ENCODE peak calls at places on chromosomes 2 and 18, in eight cellular contexts. D, L, P, U, E, J, Z and O are unnamed samples. For H3K4me1, the result is how much of the 10 kb centered on the place peaks cover.

GRCh38 chr2:104889261-104890091 is 35.6 kb downstream of the POU3F3 start:
- DNase-seq in D (peak), L (no peak), P (no peak), U (no peak), E (no peak), J (no peak), Z (no peak), O (no peak)

GRCh38 chr2:217466104-217466503 is 536.7 kb downstream of the TNS1 start:
- DNase-seq in D (no peak), L (no peak), P (no peak), U (peak), E (no peak), J (no peak), Z (no peak), O (no peak)

GRCh38 chr2:238771193-238771592 is 76.7 kb upstream of the TWIST2 start:
- DNase-seq in D (no peak), L (peak), P (no peak), U (peak), E (no peak), J (no peak), Z (peak), O (no peak)

GRCh38 chr2:136361521-136361920 is 243.6 kb upstream of the CXCR4 start:
- DNase-seq in D (no peak), L (no peak), P (no peak), U (no peak), E (no peak), J (no peak), Z (no peak), O (no peak)

GRCh38 chr2:24920813-24921441 is 890 bp upstream of the ADCY3 start:
- DNase-seq in D (no peak), L (no peak), P (no peak), U (peak), E (no peak), J (no peak), Z (no peak), O (no peak)

GRCh38 chr2:120992791-120993555 is 257.3 kb downstream of the GLI2 start:
- DNase-seq in D (no peak), L (no peak), P (no peak), U (no peak), E (no peak), J (no peak), Z (no peak), O (no peak)

GRCh38 chr2:14678754-14679153 is 46.2 kb downstream of the LRATD1 start:
- DNase-seq in D (no peak), L (peak), P (no peak), U (no peak), E (no peak), J (no peak), Z (peak), O (no peak)

GRCh38 chr18:48408727-48409590 is at the start of gene ZBTB7C:
- DNase-seq in D (peak), L (no peak), P (peak), U (peak), E (no peak), J (peak), Z (peak), O (peak)

GRCh38 chr2:219522111-219523030 is 8.1 kb downstream of the ASIC4 start:
- DNase-seq in D (no peak), L (peak), P (no peak), U (peak), E (no peak), J (no peak), Z (peak), O (peak)

GRCh38 chr18:49304746-49305145 is 155.7 kb downstream of the DYM start:
- DNase-seq in D (no peak), L (no peak), P (no peak), U (no peak), E (no peak), J (no peak), Z (no peak), O (no peak)

GRCh38 chr18:3048820-3049349 is 35.9 kb upstream of the LPIN2 start:
- DNase-seq in D (no peak), L (no peak), P (no peak), U (no peak), E (no peak), J (no peak), Z (no peak), O (no peak)

GRCh38 chr18:25147878-25148488 is 204.0 kb downstream of the ZNF521 start:
- DNase-seq in D (no peak), L (no peak), P (no peak), U (no peak), E (no peak), J (no peak), Z (no peak), O (no peak)

GRCh38 chr18:23225518-23225917 is 90.2 kb downstream of the CABLES1 start:
- DNase-seq in D (no peak), L (peak), P (no peak), U (no peak), E (no peak), J (no peak), Z (peak), O (no peak)

GRCh38 chr2:225501022-225501421 is 101.5 kb downstream of the NYAP2 start:
- DNase-seq in D (no peak), L (no peak), P (no peak), U (no peak), E (no peak), J (no peak), Z (no peak), O (no peak)

GRCh38 chr2:117941693-117942092 is 72.2 kb downstream of the CCDC93 start:
- DNase-seq in D (no peak), L (no peak), P (no peak), U (no peak), E (no peak), J (no peak), Z (peak), O (no peak)

GRCh38 chr2:1136071-1136470 is 185.4 kb downstream of the SNTG2 start:
- DNase-seq in D (no peak), L (peak), P (no peak), U (peak), E (no peak), J (no peak), Z (peak), O (no peak)

GRCh38 chr2:128440666-128441340 is 122.1 kb upstream of the HS6ST1 start:
- DNase-seq in D (peak), L (no peak), P (peak), U (no peak), E (no peak), J (no peak), Z (no peak), O (peak)

GRCh38 chr2:135664623-135665068 is 77.0 kb upstream of the UBXN4 start:
- DNase-seq in D (no peak), L (no peak), P (no peak), U (no peak), E (no peak), J (no peak), Z (peak), O (no peak)

GRCh38 chr2:186059096-186059495 is 320.5 kb downstream of the FSIP2 start:
- DNase-seq in D (no peak), L (peak), P (peak), U (no peak), E (no peak), J (no peak), Z (peak), O (no peak)

GRCh38 chr18:33369711-33370449 is 70.6 kb downstream of the CCDC178 start:
- DNase-seq in D (no peak), L (no peak), P (peak), U (no peak), E (no peak), J (no peak), Z (no peak), O (no peak)

GRCh38 chr18:42174909-42175308 is 219.9 kb downstream of the PIK3C3 start:
- DNase-seq in D (no peak), L (no peak), P (no peak), U (peak), E (no peak), J (no peak), Z (peak), O (no peak)

GRCh38 chr2:196473617-196474016 is 165.9 kb upstream of the CCDC150 start:
- DNase-seq in D (no peak), L (no peak), P (no peak), U (no peak), E (no peak), J (no peak), Z (no peak), O (no peak)

GRCh38 chr2:66717491-66717890 is 282.6 kb downstream of the MEIS1 start:
- DNase-seq in D (no peak), L (peak), P (no peak), U (no peak), E (no peak), J (no peak), Z (no peak), O (no peak)

GRCh38 chr2:79040967-79041582 is 15.6 kb downstream of the REG3G start:
- DNase-seq in D (no peak), L (no peak), P (peak), U (peak), E (no peak), J (no peak), Z (peak), O (no peak)

GRCh38 chr2:225616372-225616771 is 216.9 kb downstream of the NYAP2 start:
- DNase-seq in D (no peak), L (no peak), P (no peak), U (no peak), E (no peak), J (no peak), Z (no peak), O (no peak)

GRCh38 chr2:53859354-53860159 is at the start of gene GPR75:
- DNase-seq in D (peak), L (peak), P (peak), U (peak), E (no peak), J (peak), Z (peak), O (peak)

GRCh38 chr2:129061079-129061785 is 742.6 kb upstream of the HS6ST1 start:
- DNase-seq in D (no peak), L (peak), P (no peak), U (no peak), E (no peak), J (no peak), Z (peak), O (no peak)

GRCh38 chr2:235634435-235635152 is 140.8 kb downstream of the AGAP1 start:
- DNase-seq in D (no peak), L (no peak), P (no peak), U (no peak), E (no peak), J (no peak), Z (peak), O (no peak)

GRCh38 chr2:191218292-191218898 is 26.8 kb upstream of the MYO1B start:
- DNase-seq in D (peak), L (peak), P (peak), U (peak), E (no peak), J (no peak), Z (peak), O (peak)

GRCh38 chr2:147846382-147847081 is 1.7 kb downstream of the ACVR2A start:
- DNase-seq in D (no peak), L (peak), P (no peak), U (no peak), E (no peak), J (no peak), Z (peak), O (no peak)

GRCh38 chr2:17482651-17483050 is 35.6 kb downstream of the RAD51AP2 start:
- DNase-seq in D (no peak), L (peak), P (no peak), U (no peak), E (no peak), J (no peak), Z (no peak), O (no peak)

GRCh38 chr2:233990261-233990798 is 60.2 kb upstream of the SPP2 start:
- DNase-seq in D (no peak), L (no peak), P (no peak), U (no peak), E (peak), J (no peak), Z (no peak), O (no peak)

GRCh38 chr2:36507408-36507812 is 90.6 kb downstream of the FEZ2 start:
- DNase-seq in D (peak), L (peak), P (peak), U (peak), E (peak), J (no peak), Z (peak), O (peak)

GRCh38 chr2:86037141-86037794 is 68.4 kb downstream of the POLR1A start:
- DNase-seq in D (peak), L (peak), P (peak), U (no peak), E (no peak), J (peak), Z (peak), O (peak)

GRCh38 chr2:156087875-156088274 is 244.6 kb downstream of the NR4A2 start:
- DNase-seq in D (no peak), L (no peak), P (no peak), U (no peak), E (no peak), J (no peak), Z (peak), O (no peak)

GRCh38 chr2:216799873-216800421 is 59.9 kb downstream of the TNP1 start:
- DNase-seq in D (peak), L (peak), P (no peak), U (no peak), E (no peak), J (no peak), Z (peak), O (no peak)

GRCh38 chr18:23380001-23380550 is 73.0 kb upstream of the RIOK3 start:
- DNase-seq in D (no peak), L (no peak), P (no peak), U (peak), E (no peak), J (peak), Z (no peak), O (no peak)

GRCh38 chr18:80190311-80190710 is 57.0 kb downstream of the PARD6G start:
- DNase-seq in D (no peak), L (no peak), P (no peak), U (no peak), E (no peak), J (no peak), Z (no peak), O (no peak)

GRCh38 chr2:30217644-30218361 is 13.5 kb upstream of the LBH start:
- DNase-seq in D (peak), L (no peak), P (peak), U (no peak), E (no peak), J (peak), Z (no peak), O (peak)
- H3K4me3 ChIP-seq in D (no peak), L (no peak), P (no peak), U (no peak), E (no peak), J (no peak), Z (no peak), O (no peak)

GRCh38 chr18:59671533-59671932 is 25.7 kb downstream of the CCBE1 start:
- DNase-seq in D (no peak), L (no peak), P (no peak), U (peak), E (no peak), J (no peak), Z (no peak), O (no peak)
- H3K27ac ChIP-seq in D (no peak), L (no peak), P (no peak), U (no peak), E (no peak), J (no peak), Z (no peak), O (no peak)

GRCh38 chr2:237487496-237487895 is 445 bp downstream of the MLPH start:
- DNase-seq in D (no peak), L (no peak), P (peak), U (no peak), E (no peak), J (no peak), Z (no peak), O (no peak)
- H3K4me1 ChIP-seq in D (under half), L (under half), P (half or more), U (under half), E (under half), J (under half), Z (under half), O (under half)

DNA sequence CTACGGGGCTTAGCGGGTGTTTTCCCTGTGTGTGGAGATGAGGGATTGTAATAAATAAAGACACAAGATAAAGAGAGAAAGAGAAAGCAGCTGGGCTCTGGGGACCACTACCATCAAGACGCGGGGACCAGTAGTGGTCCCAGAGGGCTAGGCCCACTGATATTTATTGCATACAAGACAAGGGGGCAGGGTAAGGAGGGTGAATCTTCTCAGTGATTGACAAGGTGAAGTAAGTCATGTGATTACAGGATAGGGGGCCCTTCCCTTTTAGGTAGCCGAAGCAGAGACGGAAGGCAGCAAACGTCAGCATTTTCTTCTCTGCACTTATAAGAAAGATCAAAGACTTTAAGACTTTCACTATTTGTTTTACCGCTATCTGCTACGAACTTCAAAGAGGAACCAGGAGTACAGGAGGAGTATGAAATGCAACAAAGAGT is 4.5 kb upstream of the GAL3ST2 start:
- DNase-seq in D (no peak), L (no peak), P (no peak), U (no peak), E (peak), J (no peak), Z (no peak), O (no peak)
- H3K4me3 ChIP-seq in D (no peak), L (no peak), P (no peak), U (no peak), E (no peak), J (no peak), Z (no peak), O (no peak)

DNA sequence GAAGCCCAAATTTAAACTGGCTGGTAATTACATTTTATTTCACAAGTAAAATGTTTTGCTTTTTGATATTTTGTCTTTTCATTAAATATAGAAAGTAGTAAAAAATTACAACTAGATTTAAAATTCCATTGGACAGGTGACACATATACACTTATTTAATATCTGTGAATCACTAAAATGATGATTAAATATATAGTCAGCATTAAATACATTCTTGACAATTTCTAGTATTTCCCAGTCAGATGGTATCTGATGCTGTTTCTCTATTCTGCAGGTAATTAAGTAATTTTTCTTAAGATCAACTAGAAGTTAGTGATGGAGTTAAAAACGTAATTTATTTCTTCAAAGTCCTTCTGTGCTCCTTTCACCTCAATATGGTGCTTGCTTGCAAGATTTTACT is 237.8 kb downstream of the LRRTM4 start:
- DNase-seq in D (no peak), L (no peak), P (no peak), U (no peak), E (no peak), J (no peak), Z (no peak), O (no peak)
- H3K27ac ChIP-seq in D (no peak), L (no peak), P (no peak), U (no peak), E (no peak), J (no peak), Z (no peak), O (no peak)

DNA sequence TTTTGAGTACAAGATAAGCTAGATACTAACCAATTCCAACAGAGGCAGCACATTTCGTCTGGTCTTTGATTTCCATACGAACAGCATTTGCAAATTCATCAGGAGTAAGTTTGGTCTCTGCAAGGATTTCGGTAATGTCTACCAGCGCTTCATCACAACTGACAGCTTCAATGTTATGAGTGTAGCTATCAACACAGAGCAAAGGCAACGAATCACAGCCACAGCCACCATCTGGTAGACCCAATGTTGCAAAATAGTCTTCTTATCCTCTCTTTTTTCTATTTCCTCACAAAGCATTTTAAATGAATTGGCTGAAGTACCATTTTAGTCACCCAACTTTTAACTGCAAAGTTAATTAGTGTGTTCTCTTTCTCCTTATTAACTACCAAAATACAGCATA is 68.3 kb downstream of the REV1 start:
- DNase-seq in D (no peak), L (peak), P (no peak), U (no peak), E (no peak), J (no peak), Z (peak), O (no peak)
- H3K4me1 ChIP-seq in D (under half), L (under half), P (under half), U (under half), E (under half), J (under half), Z (under half), O (under half)

GRCh38 chr18:74820160-74820780 is 222.6 kb downstream of the ZNF407 start:
- DNase-seq in D (no peak), L (no peak), P (no peak), U (peak), E (no peak), J (no peak), Z (no peak), O (no peak)

GRCh38 chr18:74825460-74825859 is 227.8 kb downstream of the ZNF407 start:
- DNase-seq in D (no peak), L (no peak), P (no peak), U (no peak), E (no peak), J (no peak), Z (no peak), O (no peak)

GRCh38 chr18:74818776-74819175 is 221.1 kb downstream of the ZNF407 start:
- DNase-seq in D (no peak), L (no peak), P (no peak), U (no peak), E (no peak), J (no peak), Z (no peak), O (no peak)

GRCh38 chr18:74817576-74817975 is 219.9 kb downstream of the ZNF407 start:
- DNase-seq in D (no peak), L (no peak), P (no peak), U (no peak), E (no peak), J (no peak), Z (peak), O (no peak)

GRCh38 chr18:74819433-74820059 is 221.9 kb downstream of the ZNF407 start:
- DNase-seq in D (no peak), L (no peak), P (no peak), U (peak), E (no peak), J (no peak), Z (no peak), O (no peak)
- H3K4me3 ChIP-seq in D (no peak), L (no peak), P (no peak), U (no peak), E (no peak), J (no peak), Z (no peak), O (no peak)

DNA sequence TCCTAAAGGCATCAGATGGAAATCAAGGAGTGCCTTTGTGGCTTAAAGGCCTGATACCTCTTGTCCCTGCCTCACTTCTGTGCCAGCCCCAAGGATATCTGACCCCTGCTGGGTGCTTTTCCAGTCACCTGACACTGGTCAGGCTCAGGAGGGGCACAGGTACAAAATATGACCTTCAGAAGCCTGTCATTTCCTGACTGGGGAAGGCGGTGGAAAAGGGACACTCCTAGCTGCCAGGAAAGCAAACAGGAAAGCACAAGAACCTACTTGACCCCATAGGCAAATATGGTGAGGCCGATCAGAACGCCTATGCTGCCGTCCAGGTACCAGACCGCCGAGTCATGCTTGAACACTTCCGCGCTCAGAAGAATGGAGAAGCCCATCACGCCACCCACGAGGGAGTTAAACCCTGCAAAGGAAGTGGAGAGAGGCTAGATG is 203.9 kb downstream of the MGAT5 start:
- DNase-seq in D (no peak), L (no peak), P (peak), U (no peak), E (no peak), J (peak), Z (no peak), O (no peak)
- H3K27ac ChIP-seq in D (no peak), L (no peak), P (peak), U (no peak), E (no peak), J (no peak), Z (no peak), O (no peak)

GRCh38 chr2:107362973-107363372 is 463.7 kb upstream of the RGPD4 start:
- DNase-seq in D (no peak), L (no peak), P (no peak), U (no peak), E (no peak), J (no peak), Z (no peak), O (no peak)
- H3K4me1 ChIP-seq in D (under half), L (under half), P (under half), U (under half), E (under half), J (under half), Z (under half), O (under half)